ENCODE peak calls at places on chromosomes 3 and 15, in eight cellular contexts. E is midbrain; O is mesothelial cell of epicardium; Q is fibroblast of pulmonary artery; M is A549; D is MV-4-11; N is heart right ventricle; A is stimulated activated naive B cell treated with anti-CD40 and anti-IgM and Interleukin-4, amounts not matched to agents 10 μg/mL and 1 μg/mL and 100 μg/mL, for 72 hours. L is an unnamed sample.

GRCh38 chr3:130661116-130661515 is 85.5 kb downstream of the PIK3R4 start:
- DNase-seq in A (no peak), D (no peak), N (no peak), M (no peak), O (no peak), E (no peak), Q (peak), L (no peak)

GRCh38 chr3:155983834-155984474 is 113.5 kb downstream of the GMPS start:
- DNase-seq in N (no peak), M (no peak), D (no peak), Q (no peak), A (no peak), O (no peak), E (no peak), L (no peak)

GRCh38 chr3:72523409-72524172 is 324.7 kb downstream of the SHQ1 start:
- DNase-seq in N (peak), O (no peak), A (peak), M (no peak), E (peak), D (peak), Q (no peak), L (peak)

GRCh38 chr15:33580526-33580925 is 269.8 kb downstream of the RYR3 start:
- DNase-seq in O (no peak), N (no peak), E (no peak), A (no peak), M (no peak), Q (no peak), D (no peak), L (no peak)

GRCh38 chr15:20341901-20342605 is 199.5 kb downstream of the GOLGA6L6 start:
- DNase-seq in D (no peak), A (no peak), O (peak), E (no peak), M (peak), Q (peak), N (peak), L (peak)

GRCh38 chr15:58229297-58229768 is 91.2 kb downstream of the AQP9 start:
- DNase-seq in N (no peak), Q (no peak), A (no peak), M (no peak), D (no peak), O (no peak), E (peak), L (no peak)

GRCh38 chr3:131402391-131403039 is 20.9 kb downstream of the NUDT16 start:
- DNase-seq in M (no peak), N (no peak), A (no peak), E (peak), O (no peak), D (peak), Q (peak), L (no peak)

GRCh38 chr3:9870978-9871377 is 9.1 kb downstream of the CIDEC start:
- DNase-seq in E (no peak), A (no peak), Q (peak), O (no peak), M (peak), N (no peak), D (no peak), L (no peak)

GRCh38 chr3:64321747-64322146 is 96.5 kb upstream of the PRICKLE2 start:
- DNase-seq in A (no peak), O (no peak), E (no peak), Q (peak), D (no peak), N (no peak), M (peak), L (no peak)

GRCh38 chr3:107992976-107993684 is 97.7 kb downstream of the CD47 start:
- DNase-seq in N (no peak), M (peak), Q (peak), D (no peak), O (no peak), A (peak), E (no peak), L (no peak)

GRCh38 chr15:65355173-65355982 is 22.4 kb downstream of the IGDCC3 start:
- DNase-seq in A (no peak), M (no peak), O (no peak), N (no peak), E (peak), Q (no peak), D (no peak), L (no peak)

GRCh38 chr3:107240183-107241091 is 136.8 kb upstream of the CCDC54 start:
- DNase-seq in A (peak), D (peak), M (peak), Q (peak), N (peak), O (peak), E (peak), L (peak)

GRCh38 chr15:73983211-73983727 is 8.8 kb downstream of the STOML1 start:
- DNase-seq in A (no peak), O (no peak), N (peak), E (no peak), Q (peak), D (no peak), M (no peak), L (peak)

GRCh38 chr3:71051259-71051595 is 532.3 kb downstream of the FOXP1 start:
- DNase-seq in A (no peak), N (no peak), E (no peak), Q (no peak), D (no peak), M (no peak), O (no peak), L (no peak)

GRCh38 chr3:24495334-24495994 is 814 bp upstream of the THRB start:
- DNase-seq in A (no peak), N (peak), M (peak), O (peak), D (no peak), E (no peak), Q (no peak), L (peak)

GRCh38 chr3:100260081-100260684 is 609 bp upstream of the TBC1D23 start:
- DNase-seq in D (peak), N (peak), A (no peak), O (no peak), M (no peak), E (peak), Q (peak), L (peak)

GRCh38 chr3:76436895-76437294 is 603.0 kb upstream of the ROBO2 start:
- DNase-seq in M (no peak), A (no peak), D (no peak), N (no peak), E (no peak), Q (peak), O (no peak), L (no peak)

GRCh38 chr3:53998980-53999379 is 107.3 kb upstream of the SELENOK start:
- DNase-seq in N (peak), E (no peak), O (no peak), Q (no peak), M (no peak), D (no peak), A (no peak), L (peak)

GRCh38 chr3:128804017-128804816 is 75.2 kb upstream of the ACAD9 start:
- DNase-seq in O (no peak), N (no peak), E (no peak), M (no peak), A (peak), Q (peak), D (peak), L (no peak)

GRCh38 chr15:45402955-45403892 is 24.9 kb upstream of the GATM start:
- DNase-seq in N (peak), O (peak), D (peak), E (no peak), A (no peak), M (peak), Q (peak), L (peak)